ENCODE peak calls at places on chromosomes 1 and 21, in seven cellular contexts. O is GM12891, V is K562, W is HepG2, T is GM12878, C is H1, M is GM12892. X is an unnamed sample.

GRCh38 chr21:17612023-17612564 is 607 bp downstream of the BTG3 start:
- DNase-seq in O (no peak), V (no peak), W (no peak), T (no peak), C (no peak), M (no peak), X (peak; percentile 66)

GRCh38 chr21:32520885-32521735 is 64.2 kb downstream of the TCP10L start:
- DNase-seq in O (no peak), V (no peak), W (no peak), T (no peak), C (no peak), M (no peak), X (peak; percentile 62)

GRCh38 chr1:150760003-150760402 is 5.6 kb downstream of the CTSS start:
- DNase-seq in O (no peak), V (no peak), W (no peak), T (no peak), C (no peak), M (no peak), X (no peak)

GRCh38 chr1:58814251-58815068 is 30.6 kb upstream of the JUN start:
- DNase-seq in O (no peak), V (no peak), W (no peak), T (no peak), C (no peak), M (no peak), X (no peak)

GRCh38 chr1:213982814-213983588 is 4.8 kb upstream of the PROX1 start:
- DNase-seq in O (no peak), V (no peak), W (no peak), T (no peak), C (no peak), M (no peak), X (peak; percentile 92)

GRCh38 chr1:230822092-230822581 is 46.2 kb downstream of the C1orf198 start:
- DNase-seq in O (no peak), V (no peak), W (no peak), T (no peak), C (no peak), M (no peak), X (no peak)

GRCh38 chr1:224407546-224408293 is 26.9 kb downstream of the WDR26 start:
- DNase-seq in O (no peak), V (no peak), W (no peak), T (no peak), C (no peak), M (no peak), X (no peak)

GRCh38 chr1:21662426-21663250 is 6.5 kb downstream of the RAP1GAP start:
- DNase-seq in O (no peak), V (no peak), W (no peak), T (no peak), C (no peak), M (no peak), X (no peak)

GRCh38 chr1:16367968-16368910 is 1.2 kb downstream of the SZRD1 start:
- DNase-seq in O (no peak), V (no peak), W (no peak), T (no peak), C (no peak), M (no peak), X (no peak)

GRCh38 chr1:198496216-198497143 is 44.0 kb downstream of the ATP6V1G3 start:
- DNase-seq in O (no peak), V (no peak), W (no peak), T (no peak), C (no peak), M (no peak), X (no peak)

GRCh38 chr21:40245021-40245420 is 377.8 kb downstream of the PCP4 start:
- DNase-seq in O (no peak), V (no peak), W (no peak), T (no peak), C (no peak), M (no peak), X (no peak)

GRCh38 chr1:21670956-21671902 is 2.1 kb upstream of the RAP1GAP start:
- DNase-seq in O (no peak), V (peak; percentile 17), W (no peak), T (no peak), C (no peak), M (no peak), X (no peak)

GRCh38 chr1:18794561-18794960 is 64.9 kb downstream of the TAS1R2 start:
- DNase-seq in O (no peak), V (peak; percentile 49), W (peak; percentile 3), T (no peak), C (peak; percentile 33), M (no peak), X (peak; percentile 74)

GRCh38 chr1:204331847-204332487 is 27.8 kb downstream of the PLEKHA6 start:
- DNase-seq in O (no peak), V (no peak), W (no peak), T (no peak), C (no peak), M (no peak), X (no peak)

GRCh38 chr1:236039736-236040670 is 24.9 kb downstream of the NID1 start:
- DNase-seq in O (no peak), V (no peak), W (peak; percentile 93), T (no peak), C (no peak), M (no peak), X (no peak)

GRCh38 chr1:37233606-37234005 is 199.3 kb upstream of the GRIK3 start:
- DNase-seq in O (no peak), V (no peak), W (no peak), T (no peak), C (no peak), M (no peak), X (no peak)

GRCh38 chr1:209937996-209938959 is at the start of gene SYT14:
- DNase-seq in O (no peak), V (peak; percentile 15), W (no peak), T (no peak), C (peak; percentile 31), M (no peak), X (peak; percentile 94)

GRCh38 chr1:194535369-194535768 is 1349.0 kb upstream of the B3GALT2 start:
- DNase-seq in O (no peak), V (peak; percentile 11), W (no peak), T (no peak), C (no peak), M (no peak), X (peak; percentile 8)

GRCh38 chr1:23506376-23507107 is 22.6 kb upstream of the ASAP3 start:
- DNase-seq in O (no peak), V (no peak), W (no peak), T (no peak), C (no peak), M (no peak), X (peak; percentile 33)

GRCh38 chr1:58783090-58783992 is 506 bp downstream of the JUN start:
- DNase-seq in O (no peak), V (peak; percentile 22), W (no peak), T (no peak), C (no peak), M (no peak), X (peak; percentile 59)

GRCh38 chr1:2396059-2396458 is 4.4 kb downstream of the RER1 start:
- DNase-seq in O (no peak), V (no peak), W (no peak), T (no peak), C (no peak), M (no peak), X (no peak)

GRCh38 chr1:2394220-2394619 is 2.6 kb downstream of the RER1 start:
- DNase-seq in O (no peak), V (no peak), W (no peak), T (no peak), C (no peak), M (no peak), X (no peak)

GRCh38 chr1:2395245-2395644 is 3.6 kb downstream of the RER1 start:
- DNase-seq in O (no peak), V (no peak), W (no peak), T (no peak), C (no peak), M (no peak), X (no peak)

GRCh38 chr1:2393471-2393877 is 1.8 kb downstream of the RER1 start:
- DNase-seq in O (no peak), V (no peak), W (peak; percentile 42), T (no peak), C (no peak), M (no peak), X (no peak)

GRCh38 chr1:2394761-2395160 is 3.1 kb downstream of the RER1 start:
- DNase-seq in O (no peak), V (no peak), W (no peak), T (no peak), C (no peak), M (no peak), X (no peak)
- TF ChIP-seq TAF1 in O (no peak), V (no peak), W (no peak), T (no peak), C (no peak), M (no peak), X (no peak)

DNA sequence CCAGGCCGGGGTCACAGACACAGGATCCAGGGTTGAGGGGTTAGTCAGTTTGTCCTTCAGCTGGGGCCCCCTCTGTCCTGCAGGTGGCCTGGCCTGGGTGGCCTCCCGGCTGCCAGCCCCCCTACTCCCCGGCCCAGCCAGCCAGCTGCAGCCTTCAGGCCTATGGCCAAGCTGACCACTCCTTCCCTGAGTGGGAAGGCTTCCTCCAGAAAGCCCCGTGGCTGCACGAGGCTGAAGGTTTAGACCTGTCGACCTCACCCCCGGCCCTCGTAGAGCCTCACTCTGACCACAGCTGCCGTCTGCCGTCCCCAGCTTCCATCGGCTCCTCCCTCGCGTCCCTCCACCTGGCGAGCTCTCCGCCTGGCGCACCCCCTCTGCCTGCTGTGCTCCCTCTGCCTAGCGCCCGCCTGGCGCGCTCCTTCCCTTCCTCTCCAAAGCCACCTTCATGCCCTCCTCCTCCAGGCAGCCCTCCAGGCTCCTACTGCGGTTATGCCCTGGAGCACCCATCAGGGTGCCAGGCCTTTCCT is 9.6 kb downstream of the TTLL10 start:
- DNase-seq in O (no peak), V (no peak), W (no peak), T (no peak), C (no peak), M (no peak), X (peak; percentile 37)
- TF ChIP-seq TAF1 in O (no peak), V (no peak), W (no peak), T (no peak), C (no peak), M (no peak), X (no peak)

GRCh38 chr1:86352096-86352495 is 44.0 kb downstream of the ODF2L start:
- DNase-seq in O (no peak), V (no peak), W (no peak), T (no peak), C (no peak), M (no peak), X (no peak)
- TF ChIP-seq TAF1 in O (no peak), V (no peak), W (no peak), T (no peak), C (no peak), M (no peak), X (no peak)

GRCh38 chr1:182122265-182122664 is 60.8 kb upstream of the ZNF648 start:
- DNase-seq in O (no peak), V (no peak), W (peak; percentile 10), T (no peak), C (no peak), M (no peak), X (no peak)

GRCh38 chr1:182120411-182121258 is 59.1 kb upstream of the ZNF648 start:
- DNase-seq in O (no peak), V (no peak), W (peak; percentile 91), T (no peak), C (no peak), M (no peak), X (no peak)

GRCh38 chr1:182114627-182115023 is 53.1 kb upstream of the ZNF648 start:
- DNase-seq in O (no peak), V (peak; percentile 27), W (no peak), T (no peak), C (no peak), M (no peak), X (no peak)

GRCh38 chr1:182122855-182123254 is 61.3 kb upstream of the ZNF648 start:
- DNase-seq in O (no peak), V (no peak), W (no peak), T (no peak), C (no peak), M (no peak), X (no peak)

GRCh38 chr1:182119631-182120030 is 58.1 kb upstream of the ZNF648 start:
- DNase-seq in O (no peak), V (no peak), W (no peak), T (no peak), C (no peak), M (no peak), X (no peak)
- TF ChIP-seq TAF1 in O (no peak), V (no peak), W (no peak), T (no peak), C (no peak), M (no peak), X (no peak)